ENCODE peak calls at places on chromosomes 16 and 17, in four cellular contexts. H is H1, Z is WTC11, A is SK-N-SH. I is an unnamed sample.

GRCh38 chr17:45270828-45271418 is 9.0 kb upstream of the SPATA32 start:
- DNase-seq in A (peak), Z (peak), H (no peak), I (peak)

GRCh38 chr16:81831722-81832126 is 52.6 kb downstream of the PLCG2 start:
- DNase-seq in A (no peak), Z (peak), H (no peak), I (peak)

GRCh38 chr17:69575346-69575761 is 160.9 kb downstream of the MAP2K6 start:
- DNase-seq in H (no peak), Z (no peak), A (no peak), I (no peak)

GRCh38 chr16:11431915-11432465 is 86.7 kb downstream of the RMI2 start:
- DNase-seq in Z (no peak), H (no peak), A (peak), I (no peak)

GRCh38 chr17:19342611-19343255 is 19.8 kb downstream of the B9D1 start:
- DNase-seq in H (no peak), Z (no peak), A (peak), I (no peak)

GRCh38 chr17:71023631-71024030 is 854.3 kb downstream of the KCNJ2 start:
- DNase-seq in A (peak), Z (no peak), H (no peak), I (no peak)

GRCh38 chr16:66508261-66508913 is 41.5 kb downstream of the TK2 start:
- DNase-seq in Z (no peak), A (no peak), H (no peak), I (no peak)

GRCh38 chr17:58329035-58329807 is 626 bp upstream of the TSPOAP1 start:
- DNase-seq in H (no peak), A (peak), Z (peak), I (peak)

GRCh38 chr17:6387858-6388257 is 47.1 kb downstream of the AIPL1 start:
- DNase-seq in Z (no peak), H (no peak), A (no peak), I (no peak)

GRCh38 chr17:78364436-78365281 is 4.8 kb upstream of the SOCS3 start:
- DNase-seq in H (no peak), A (no peak), Z (no peak), I (peak)

GRCh38 chr16:50228364-50228868 is 37.9 kb upstream of the ADCY7 start:
- DNase-seq in Z (no peak), A (no peak), H (no peak), I (peak)

GRCh38 chr17:511833-512251 is 159.2 kb upstream of the RPH3AL start:
- DNase-seq in A (no peak), H (no peak), Z (no peak), I (no peak)

GRCh38 chr17:63699638-63700527 is at the start of gene LIMD2:
- DNase-seq in Z (peak), H (no peak), A (peak), I (peak)

GRCh38 chr17:60971515-60972369 is 294.1 kb downstream of the BCAS3 start:
- DNase-seq in H (peak), A (peak), Z (peak), I (peak)

GRCh38 chr16:67252806-67253497 is 4.2 kb downstream of the SLC9A5 start:
- DNase-seq in Z (no peak), H (no peak), A (peak), I (no peak)

GRCh38 chr16:22232277-22233049 is 26.4 kb downstream of the EEF2K start:
- DNase-seq in Z (no peak), H (no peak), A (no peak), I (peak)

GRCh38 chr17:59753522-59754467 is 46.3 kb downstream of the VMP1 start:
- DNase-seq in H (no peak), A (peak), Z (no peak), I (peak)

GRCh38 chr17:6240001-6240400 is 169.8 kb downstream of the WSCD1 start:
- DNase-seq in Z (no peak), A (no peak), H (no peak), I (no peak)

GRCh38 chr16:72493681-72494415 is 321.9 kb upstream of the PMFBP1 start:
- DNase-seq in Z (no peak), H (no peak), A (no peak), I (no peak)

GRCh38 chr17:62578757-62579487 is 48.5 kb upstream of the MRC2 start:
- DNase-seq in H (no peak), A (peak), Z (no peak), I (no peak)

GRCh38 chr17:45687594-45687993 is 96.5 kb upstream of the CRHR1 start:
- DNase-seq in H (no peak), Z (no peak), A (no peak), I (no peak)

GRCh38 chr17:3740611-3741073 is 16.9 kb downstream of the HASPIN start:
- DNase-seq in A (no peak), H (no peak), Z (no peak), I (no peak)

GRCh38 chr16:89055313-89055712 is 38.3 kb upstream of the ACSF3 start:
- DNase-seq in Z (no peak), H (no peak), A (no peak), I (no peak)

GRCh38 chr17:79950306-79950705 is 85.4 kb downstream of the TBC1D16 start:
- DNase-seq in H (no peak), A (peak), Z (peak), I (no peak)

GRCh38 chr16:9258423-9259051 is 167.1 kb downstream of the HAPSTR1 start:
- DNase-seq in A (peak), H (peak), Z (peak), I (peak)

GRCh38 chr16:55475919-55476318 is 3.1 kb upstream of the MMP2 start:
- DNase-seq in A (no peak), Z (no peak), H (no peak), I (no peak)

DNA sequence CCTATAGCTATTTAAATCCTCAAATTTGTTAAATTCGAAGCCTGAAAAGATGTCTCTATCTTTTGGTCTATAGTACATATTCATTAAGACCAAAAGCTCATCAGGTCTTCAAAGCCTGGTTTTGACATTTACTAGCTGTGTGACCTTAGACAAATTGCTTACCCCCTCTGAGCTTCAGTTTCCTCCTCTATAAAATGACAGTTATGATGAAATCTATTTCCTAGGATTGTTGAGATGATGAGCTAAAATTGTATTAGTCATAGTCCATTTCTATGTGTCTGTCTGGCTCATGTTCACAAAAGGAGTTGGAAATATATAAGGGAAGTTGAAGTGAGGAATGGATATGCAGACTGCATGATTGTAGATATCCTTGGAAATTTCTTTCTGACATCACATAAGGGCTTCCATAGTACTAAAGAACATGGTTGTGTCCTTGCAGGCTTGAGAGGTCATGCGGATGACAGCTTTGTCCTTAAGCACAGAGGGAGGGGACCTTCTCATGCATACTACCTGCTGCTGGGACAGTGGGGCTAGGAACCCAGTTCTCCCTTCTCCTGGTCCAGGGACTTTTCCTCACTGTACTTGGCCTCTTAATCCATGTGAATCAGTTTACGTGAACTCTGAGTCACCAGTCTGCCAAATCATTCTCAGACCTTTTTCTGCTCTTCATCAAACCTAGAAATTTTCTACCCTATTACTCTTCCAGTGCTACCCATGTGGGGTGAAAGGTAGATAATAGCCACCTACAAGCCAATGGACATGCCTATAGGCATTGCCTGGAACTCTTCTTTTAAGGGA is 487.5 kb upstream of the SALL1 start:
- DNase-seq in H (no peak), A (no peak), Z (no peak), I (no peak)
- TF ChIP-seq TEAD4 in H (no peak), A (no peak), Z (no peak), I (no peak)

GRCh38 chr17:9755083-9755482 is 36.3 kb downstream of the DHRS7C start:
- DNase-seq in A (no peak), H (no peak), Z (no peak), I (no peak)
- TF ChIP-seq TEAD4 in A (no peak), H (no peak), Z (no peak), I (no peak)

GRCh38 chr17:1559743-1560581 is 2.6 kb downstream of the PITPNA start:
- DNase-seq in A (no peak), Z (no peak), H (no peak), I (no peak)

GRCh38 chr17:1562178-1562643 is 381 bp downstream of the PITPNA start:
- DNase-seq in A (peak), H (no peak), Z (no peak), I (peak)

GRCh38 chr17:1563786-1564613 is 1.4 kb upstream of the PITPNA start:
- DNase-seq in H (no peak), A (no peak), Z (no peak), I (peak)

GRCh38 chr17:1560582-1561170 is 1.9 kb downstream of the PITPNA start:
- DNase-seq in H (no peak), A (no peak), Z (no peak), I (no peak)

DNA sequence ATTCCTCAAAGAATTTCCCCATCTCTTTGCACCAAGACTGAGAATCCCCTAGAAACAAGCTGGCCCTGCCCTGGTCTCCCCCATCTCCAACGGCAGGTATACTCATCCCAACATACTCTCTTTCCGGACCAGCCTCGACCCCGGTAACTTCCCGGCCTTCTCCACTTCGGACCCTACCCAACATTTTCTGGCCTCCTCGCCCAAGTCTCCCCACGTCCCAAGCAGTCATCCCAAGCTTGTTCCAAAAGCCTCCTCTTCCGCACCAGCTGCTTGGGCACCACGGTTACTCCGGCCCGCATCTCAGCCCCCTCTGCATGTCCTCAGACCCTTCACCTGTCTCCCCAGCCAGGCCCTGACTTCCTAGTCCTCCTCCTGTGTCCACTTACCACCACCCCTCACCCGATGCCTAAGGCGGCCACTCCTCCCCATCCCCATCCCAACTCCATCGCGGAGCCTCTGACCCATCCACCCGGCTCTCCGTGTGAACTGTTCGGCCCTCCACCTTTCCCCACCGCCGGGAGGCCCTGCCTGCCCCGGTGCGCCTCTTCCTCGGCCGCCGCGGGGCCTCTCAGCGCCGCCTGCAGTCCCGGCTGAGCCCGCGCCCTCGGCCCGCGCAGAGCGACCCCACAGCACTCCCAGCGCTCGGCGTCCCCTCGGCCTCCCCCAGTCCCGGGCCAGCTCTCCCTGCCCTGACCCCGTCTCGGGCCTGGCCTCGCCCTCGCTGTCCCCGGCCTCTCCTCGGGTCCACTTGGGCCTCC is 993 bp downstream of the PITPNA start:
- DNase-seq in H (no peak), Z (peak), A (peak), I (peak)
- TF ChIP-seq TEAD4 in H (no peak), Z (no peak), A (no peak), I (no peak)

DNA sequence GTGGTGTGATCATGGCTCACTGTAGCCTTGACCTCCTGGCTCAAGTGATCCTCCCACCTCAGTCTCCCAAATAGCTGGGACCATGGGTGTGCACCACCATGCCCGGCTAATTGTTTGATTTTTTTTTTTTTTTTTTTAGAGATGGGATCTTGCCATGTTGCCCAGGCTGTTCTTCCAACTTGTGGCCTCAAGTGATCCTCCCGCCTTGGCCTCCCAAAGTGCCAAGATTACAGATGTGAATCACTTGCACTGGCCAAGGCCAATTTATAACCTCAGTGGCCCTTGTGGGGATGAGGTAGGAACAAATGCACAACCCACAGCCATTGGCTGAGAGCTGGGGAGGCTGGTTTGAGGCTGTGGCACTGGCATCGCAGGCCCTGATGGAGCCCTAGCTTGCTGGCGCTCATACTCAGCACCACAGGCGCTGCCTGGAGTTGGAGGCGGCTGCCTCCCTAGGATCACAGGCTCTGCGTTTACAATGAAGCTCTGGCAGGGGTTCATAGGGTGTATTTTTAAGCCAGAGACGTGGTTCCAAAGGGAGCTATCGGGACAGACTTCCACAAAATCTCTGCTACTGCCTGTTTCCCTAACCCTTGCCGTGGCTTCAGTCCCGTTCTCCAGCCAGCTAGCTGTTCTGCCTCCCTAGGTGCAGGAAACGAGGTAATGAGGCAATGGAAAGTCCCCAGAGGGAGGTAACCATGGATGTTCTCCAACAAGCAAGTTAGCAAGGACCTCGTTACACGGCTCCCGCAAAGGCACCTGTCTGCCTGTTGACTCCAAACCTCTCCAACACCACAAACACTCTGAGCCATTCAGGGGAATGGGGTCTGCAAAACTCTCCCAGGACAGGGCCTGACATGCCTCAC is 2.9 kb downstream of the ABCA3 start:
- DNase-seq in Z (no peak), H (no peak), A (no peak), I (no peak)
- TF ChIP-seq TEAD4 in Z (no peak), H (no peak), A (no peak), I (no peak)

GRCh38 chr16:64864232-64864803 is 257.5 kb downstream of the CDH11 start:
- DNase-seq in A (no peak), Z (no peak), H (no peak), I (no peak)
- TF ChIP-seq TEAD4 in A (peak), Z (no peak), H (no peak), I (no peak)

DNA sequence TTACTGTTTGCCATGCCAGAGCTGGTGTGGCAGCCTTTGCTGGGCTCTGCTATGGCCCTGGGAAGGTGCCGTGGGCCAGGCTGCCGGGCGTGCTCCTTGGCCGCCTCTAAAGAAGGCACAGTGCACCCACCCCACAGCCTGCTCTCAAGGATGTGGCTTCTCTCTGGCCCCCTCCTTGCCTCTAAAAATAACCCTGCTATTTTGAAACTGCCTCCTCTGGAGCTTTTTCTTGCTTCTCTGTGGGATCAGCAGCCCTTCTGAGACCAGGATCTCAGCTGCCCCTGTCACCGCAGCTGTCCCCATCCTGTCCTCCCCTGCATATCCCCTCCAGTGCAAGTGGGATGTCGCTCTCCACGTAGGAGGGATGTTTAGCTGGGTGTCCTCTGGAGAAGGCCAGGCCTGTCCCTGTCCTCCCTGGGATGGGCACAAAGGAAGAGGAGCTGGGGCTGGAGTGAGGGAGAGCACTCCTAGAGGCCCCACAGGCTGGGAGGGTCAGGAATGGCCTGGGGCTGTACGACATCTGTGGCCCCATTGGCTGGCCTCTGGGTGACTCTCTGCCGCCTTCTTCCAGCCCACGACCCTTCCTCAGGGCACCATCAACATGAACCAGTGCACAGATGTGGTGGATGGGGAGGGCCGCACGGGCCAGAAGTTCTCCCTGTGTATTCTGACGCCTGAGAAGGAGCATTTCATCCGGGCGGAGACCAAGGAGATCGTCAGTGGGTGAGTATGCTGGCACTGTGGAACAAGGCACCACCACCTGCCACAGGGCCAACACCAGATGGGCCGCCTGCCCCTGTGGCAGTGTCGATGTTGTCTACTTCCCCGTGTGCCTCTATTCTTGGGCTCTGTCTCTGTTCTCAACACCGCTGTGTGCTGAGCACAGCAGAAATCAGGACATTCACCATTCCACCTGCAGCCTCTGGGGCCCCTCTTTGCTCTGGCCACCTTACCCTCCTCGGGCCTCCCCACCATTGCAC is 79.7 kb downstream of the PLD6 start:
- DNase-seq in Z (no peak), A (no peak), H (no peak), I (no peak)
- TF ChIP-seq TEAD4 in Z (no peak), A (no peak), H (no peak), I (no peak)

GRCh38 chr17:75489511-75489955 is 25.8 kb downstream of the CASKIN2 start:
- DNase-seq in Z (no peak), A (peak), H (no peak), I (no peak)
- TF ChIP-seq TEAD4 in Z (no peak), A (no peak), H (no peak), I (no peak)

GRCh38 chr17:81140695-81141094 is 24.6 kb upstream of the PVALEF start:
- DNase-seq in Z (no peak), A (no peak), H (no peak), I (no peak)

GRCh38 chr17:81143717-81144422 is 21.4 kb upstream of the PVALEF start:
- DNase-seq in H (no peak), Z (no peak), A (no peak), I (no peak)

GRCh38 chr17:81143200-81143527 is 22.1 kb upstream of the PVALEF start:
- DNase-seq in H (no peak), A (no peak), Z (no peak), I (no peak)

GRCh38 chr17:81144423-81144781 is 20.9 kb upstream of the PVALEF start:
- DNase-seq in Z (no peak), A (no peak), H (no peak), I (no peak)

DNA sequence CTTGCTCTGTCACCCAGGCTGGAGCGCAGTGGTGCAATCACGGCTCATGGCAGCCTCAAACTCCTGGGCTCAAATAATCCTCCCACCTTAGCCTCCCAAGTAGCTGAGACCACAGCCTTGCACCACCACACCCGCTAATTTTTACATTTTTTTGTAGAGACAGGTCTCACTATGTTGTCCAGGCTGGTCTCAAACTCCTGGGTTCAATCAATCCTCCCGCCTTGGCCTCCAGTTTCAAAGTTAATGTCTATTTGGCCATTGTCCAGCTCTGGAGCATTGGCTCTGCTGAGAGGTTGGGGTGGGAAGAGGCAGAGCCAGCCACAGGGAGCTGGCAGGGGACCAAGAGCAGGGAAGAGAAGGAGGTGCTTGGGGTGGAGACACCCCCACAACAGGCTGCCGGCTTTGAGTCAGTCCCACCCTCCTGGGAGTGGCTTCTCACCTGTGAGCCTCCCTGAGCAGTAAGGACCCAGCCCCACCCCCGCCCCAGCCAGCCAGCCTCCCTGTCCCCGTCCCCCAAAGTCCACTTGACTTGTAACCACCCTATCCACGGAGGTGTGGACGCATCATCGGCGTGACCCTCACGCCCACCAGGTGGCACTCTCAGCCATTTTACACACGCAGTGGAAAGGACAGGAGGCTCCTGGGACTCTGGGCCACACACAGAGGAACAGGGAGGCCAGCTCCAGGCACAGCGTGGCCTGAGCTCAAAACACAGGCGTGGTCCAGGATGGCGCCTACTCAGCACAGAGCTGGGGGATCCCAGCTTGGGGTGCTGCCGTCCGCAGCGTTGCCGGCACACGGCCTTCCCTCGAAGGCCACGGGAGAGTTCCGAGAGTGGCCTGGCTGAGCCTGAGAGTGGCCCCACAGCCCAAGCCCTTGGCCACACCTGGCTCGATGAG is 22.8 kb upstream of the PVALEF start:
- DNase-seq in A (peak), Z (peak), H (peak), I (peak)
- TF ChIP-seq TEAD4 in A (no peak), Z (no peak), H (no peak), I (no peak)